ENCODE peak calls at places on chromosomes 11 and 22, in four cellular contexts. J, A, G and B are unnamed samples.
A peak's percentile ranks its signal among the peaks of the same experiment; 100 is the strongest.

GRCh38 chr11:102295045-102295444 is 22.2 kb upstream of the BIRC3 start:
- DNase-seq in J (no peak), A (no peak), G (no peak), B (no peak)

GRCh38 chr11:44133335-44133946 is 38.0 kb downstream of the EXT2 start:
- DNase-seq in J (no peak), G (peak; percentile 15), A (no peak), B (no peak)

GRCh38 chr11:33542921-33543320 is 157.7 kb downstream of the C11orf91 start:
- DNase-seq in A (peak; percentile 21), J (peak; percentile 53), G (peak; percentile 57), B (peak; percentile 26)

GRCh38 chr11:66720223-66720898 is 8.7 kb downstream of the SPTBN2 start:
- DNase-seq in G (peak; percentile 78), J (no peak), A (peak; percentile 96), B (peak; percentile 39)

GRCh38 chr11:106082096-106082495 is 4.6 kb downstream of the AASDHPPT start:
- DNase-seq in J (no peak), A (no peak), G (no peak), B (no peak)

GRCh38 chr11:63907808-63908530 is 9.0 kb downstream of the RCOR2 start:
- DNase-seq in A (no peak), J (no peak), G (peak; percentile 50), B (no peak)

GRCh38 chr11:74636633-74637184 is 44.3 kb downstream of the POLD3 start:
- DNase-seq in G (no peak), A (no peak), J (no peak), B (peak; percentile 6)

GRCh38 chr22:46008836-46009596 is 32.1 kb upstream of the WNT7B start:
- DNase-seq in J (peak; percentile 24), G (no peak), A (no peak), B (no peak)

GRCh38 chr11:125088123-125088522 is 23.3 kb downstream of the TMEM218 start:
- DNase-seq in G (no peak), A (no peak), J (no peak), B (no peak)

GRCh38 chr22:17772963-17773605 is 1.2 kb downstream of the BID start:
- DNase-seq in G (no peak), J (no peak), A (no peak), B (no peak)

GRCh38 chr11:82750643-82751139 is 17.0 kb upstream of the FAM181B start:
- DNase-seq in G (no peak), J (no peak), A (no peak), B (no peak)

GRCh38 chr11:3855808-3856491 is 486 bp downstream of the STIM1 start:
- DNase-seq in A (no peak), G (peak; percentile 55), J (peak; percentile 73), B (peak; percentile 70)

GRCh38 chr11:95790933-95791247 is 592 bp downstream of the CEP57 start:
- DNase-seq in A (peak; percentile 3), G (peak; percentile 51), J (peak; percentile 59), B (peak; percentile 53)

GRCh38 chr22:37015587-37015878 is 3.7 kb downstream of the TST start:
- DNase-seq in J (no peak), A (no peak), G (no peak), B (no peak)

GRCh38 chr11:94171693-94172440 is 43.2 kb downstream of the PANX1 start:
- DNase-seq in A (no peak), G (peak; percentile 45), J (peak; percentile 61), B (peak; percentile 14)